ENCODE peak calls at places on chromosomes 12 and 14, in five cellular contexts. P is GM23338; Z is CD8-positive, alpha-beta T cell; L is A673; N is AG10803. I is an unnamed sample.

GRCh38 chr12:45762185-45763110 is 32.9 kb downstream of the ARID2 start:
- DNase-seq in Z (no peak), L (peak; percentile 68), P (peak; percentile 60), N (peak; percentile 48), I (peak; percentile 61)

GRCh38 chr14:71117839-71118743 is 210.8 kb downstream of the PCNX1 start:
- DNase-seq in Z (no peak), N (peak; percentile 57), P (peak; percentile 20), L (peak; percentile 66), I (peak; percentile 66)

GRCh38 chr14:105376521-105377440 is 21.6 kb upstream of the TEX22 start:
- DNase-seq in N (no peak), P (peak; percentile 52), Z (no peak), L (no peak), I (no peak)

GRCh38 chr14:67515386-67516079 is 17.6 kb upstream of the PLEKHH1 start:
- DNase-seq in N (no peak), L (peak; percentile 36), P (peak; percentile 64), Z (no peak), I (no peak)

GRCh38 chr12:89348894-89349669 is 3.2 kb downstream of the DUSP6 start:
- DNase-seq in P (no peak), N (no peak), Z (no peak), L (peak; percentile 66), I (peak; percentile 15)

GRCh38 chr12:50937653-50938052 is 14.7 kb upstream of the HIGD1C start:
- DNase-seq in Z (no peak), P (no peak), L (no peak), N (no peak), I (no peak)

GRCh38 chr12:131209082-131210070 is 255.7 kb downstream of the ADGRD1 start:
- DNase-seq in L (no peak), N (no peak), Z (no peak), P (no peak), I (no peak)

GRCh38 chr12:75738486-75738885 is 227.1 kb upstream of the KRR1 start:
- DNase-seq in P (no peak), N (no peak), L (no peak), Z (no peak), I (no peak)

GRCh38 chr12:9848899-9849298 is 20.3 kb downstream of the CLEC2B start:
- DNase-seq in N (no peak), Z (no peak), L (no peak), P (no peak), I (no peak)

GRCh38 chr12:13278249-13278787 is 81.8 kb downstream of the EMP1 start:
- DNase-seq in L (peak; percentile 74), P (peak; percentile 83), Z (peak; percentile 13), N (peak; percentile 48), I (peak; percentile 75)

GRCh38 chr12:125461831-125462230 is 396.6 kb downstream of the AACS start:
- DNase-seq in P (no peak), L (no peak), Z (no peak), N (no peak), I (no peak)

GRCh38 chr12:116525418-116526001 is 33.7 kb upstream of the MAP1LC3B2 start:
- DNase-seq in L (peak; percentile 35), N (peak; percentile 93), P (peak; percentile 70), Z (no peak), I (peak; percentile 95)
- H3K4me3 ChIP-seq in L (no peak overlapping the region), N (peak overlapping the region; percentile 52), P (peak overlapping the region; percentile 39), Z (no peak overlapping the region), I (peak overlapping the region; percentile 13)

GRCh38 chr12:109466821-109467220 is 10.3 kb downstream of the KCTD10 start:
- DNase-seq in Z (no peak), N (no peak), P (no peak), L (no peak), I (no peak)

GRCh38 chr12:109464642-109465351 is 12.3 kb downstream of the KCTD10 start:
- DNase-seq in L (peak; percentile 44), N (peak; percentile 69), P (no peak), Z (no peak), I (no peak)

GRCh38 chr12:109469516-109469915 is 7.6 kb downstream of the KCTD10 start:
- DNase-seq in N (peak; percentile 92), L (no peak), Z (no peak), P (no peak), I (no peak)

GRCh38 chr12:109466305-109466704 is 10.8 kb downstream of the KCTD10 start:
- DNase-seq in P (no peak), L (no peak), N (no peak), Z (no peak), I (no peak)

GRCh38 chr12:109467978-109468676 is 9.0 kb downstream of the KCTD10 start:
- DNase-seq in P (no peak), Z (no peak), L (peak; percentile 89), N (peak; percentile 61), I (no peak)
- TF ChIP-seq CTCF in P (no peak), Z (no peak), L (no peak), N (no peak), I (no peak)

GRCh38 chr12:113762849-113763816 is 203.0 kb downstream of the RBM19 start:
- DNase-seq in N (no peak), Z (no peak), L (no peak), P (no peak), I (no peak)
- H3K4me3 ChIP-seq in N (no peak overlapping the region), Z (no peak overlapping the region), L (no peak overlapping the region), P (no peak overlapping the region), I (no peak overlapping the region)

GRCh38 chr14:65164068-65164824 is 61.9 kb upstream of the MAX start:
- DNase-seq in N (peak; percentile 52), Z (no peak), P (peak; percentile 68), L (peak; percentile 62), I (peak; percentile 64)
- TF ChIP-seq CTCF in N (peak; percentile 74), Z (peak; percentile 76), P (peak; percentile 90), L (peak; percentile 66), I (peak; percentile 51)

DNA sequence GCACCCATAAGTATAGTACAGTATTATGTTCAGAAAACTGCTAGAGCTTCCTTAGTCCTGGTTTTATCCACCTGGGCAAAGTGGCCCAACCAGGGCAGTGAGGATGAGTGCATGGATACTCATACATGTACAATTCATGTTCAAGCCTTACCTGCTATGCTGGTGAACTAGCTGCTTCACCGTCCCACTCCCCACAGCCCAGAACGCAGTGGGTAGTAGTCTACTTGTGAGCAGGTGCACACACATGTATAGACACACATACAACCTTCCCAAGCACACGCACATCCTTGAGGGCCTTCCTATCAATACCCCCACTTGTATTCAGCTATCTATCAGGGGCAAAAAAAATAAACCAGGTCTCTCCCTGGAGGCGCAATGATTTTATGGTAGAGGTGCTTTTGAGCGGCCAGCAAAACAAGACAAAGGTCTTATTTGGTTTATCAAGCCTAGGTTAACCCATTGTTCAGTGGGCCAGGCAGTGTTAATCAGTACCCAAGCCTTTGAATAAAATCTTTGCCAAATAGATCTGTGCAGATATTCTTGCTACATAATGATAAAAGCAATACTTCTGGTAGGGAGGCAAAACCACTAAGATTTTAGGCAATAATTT is 69.8 kb downstream of the ZFP36L1 start:
- DNase-seq in N (no peak), L (no peak), P (no peak), Z (no peak), I (no peak)
- H3K4me3 ChIP-seq in N (no peak overlapping the region), L (no peak overlapping the region), P (no peak overlapping the region), Z (no peak overlapping the region), I (no peak overlapping the region)

GRCh38 chr14:100391777-100392176 is 68.6 kb downstream of the SLC25A47 start:
- DNase-seq in N (peak; percentile 78), P (no peak), L (no peak), Z (no peak), I (no peak)
- TF ChIP-seq CTCF in N (no peak), P (no peak), L (no peak), Z (no peak), I (no peak)

I was measured in astrocyte of the spinal cord.